ENCODE peak calls at places on chromosomes 12 and 14, in five cellular contexts. R is lung, C is transverse colon, T is stomach, Q is colonic mucosa. S is an unnamed sample.

GRCh38 chr12:131608740-131609665 is 101.9 kb upstream of the SFSWAP start:
- DNase-seq in R (peak; percentile 73), C (peak; percentile 71), T (peak; percentile 48), Q (peak; percentile 63), S (no peak)

GRCh38 chr12:104859144-104859543 is 98.9 kb downstream of the SLC41A2 start:
- DNase-seq in R (no peak), C (no peak), T (no peak), Q (no peak), S (no peak)

GRCh38 chr14:96634481-96634880 is 132.3 kb downstream of the PAPOLA start:
- DNase-seq in R (peak; percentile 17), C (no peak), T (peak; percentile 17), Q (no peak), S (no peak)

GRCh38 chr14:103521438-103521961 is 1.1 kb downstream of the CKB start:
- DNase-seq in R (no peak), C (no peak), T (peak; percentile 67), Q (peak; percentile 63), S (no peak)

GRCh38 chr14:30223385-30223785 is 295.7 kb upstream of the PRKD1 start:
- DNase-seq in R (peak; percentile 81), C (peak; percentile 11), T (peak; percentile 90), Q (peak; percentile 39), S (peak; percentile 87)

GRCh38 chr12:1840981-1841425 is 20.6 kb downstream of the LRTM2 start:
- DNase-seq in R (no peak), C (no peak), T (no peak), Q (no peak), S (no peak)

GRCh38 chr14:60642790-60643397 is 6.4 kb downstream of the SIX1 start:
- DNase-seq in R (no peak), C (no peak), T (no peak), Q (no peak), S (no peak)

GRCh38 chr14:99382781-99383456 is 97.7 kb downstream of the SETD3 start:
- DNase-seq in R (no peak), C (no peak), T (no peak), Q (no peak), S (no peak)

GRCh38 chr12:94202245-94203180 is 54.1 kb downstream of the PLXNC1 start:
- DNase-seq in R (no peak), C (no peak), T (no peak), Q (no peak), S (no peak)

GRCh38 chr14:90844321-90844720 is 28.1 kb upstream of the TTC7B start:
- DNase-seq in R (peak; percentile 1), C (no peak), T (no peak), Q (no peak), S (peak; percentile 18)

GRCh38 chr12:109883429-109883828 is 3.1 kb upstream of the GLTP start:
- DNase-seq in R (no peak), C (no peak), T (no peak), Q (no peak), S (no peak)

GRCh38 chr14:92607702-92608429 is 94.3 kb downstream of the RIN3 start:
- DNase-seq in R (no peak), C (no peak), T (no peak), Q (no peak), S (no peak)

GRCh38 chr12:99232324-99232723 is 415.2 kb upstream of the GARIN6 start:
- DNase-seq in R (no peak), C (no peak), T (no peak), Q (no peak), S (no peak)

GRCh38 chr12:131132118-131132892 is 178.6 kb downstream of the ADGRD1 start:
- DNase-seq in R (peak; percentile 63), C (peak; percentile 67), T (peak; percentile 64), Q (peak; percentile 67), S (no peak)

GRCh38 chr12:92065018-92065499 is 80.6 kb downstream of the BTG1 start:
- DNase-seq in R (peak; percentile 33), C (peak; percentile 26), T (peak; percentile 52), Q (peak; percentile 54), S (no peak)

GRCh38 chr12:9365296-9365695 is 157.1 kb upstream of the PZP start:
- DNase-seq in R (no peak), C (no peak), T (no peak), Q (no peak), S (no peak)

GRCh38 chr14:76924363-76925151 is 98.3 kb downstream of the LRRC74A start:
- DNase-seq in R (no peak), C (no peak), T (no peak), Q (no peak), S (no peak)

GRCh38 chr14:21525995-21526671 is at the start of gene SALL2:
- DNase-seq in R (peak; percentile 77), C (peak; percentile 71), T (peak; percentile 72), Q (peak; percentile 67), S (no peak)

GRCh38 chr14:104788873-104789663 is 6.5 kb downstream of the AKT1 start:
- DNase-seq in R (no peak), C (no peak), T (no peak), Q (no peak), S (no peak)

GRCh38 chr14:60188115-60188514 is 22.9 kb upstream of the DHRS7 start:
- DNase-seq in R (no peak), C (no peak), T (no peak), Q (no peak), S (no peak)

GRCh38 chr12:89451876-89452275 is 72.7 kb downstream of the GALNT4 start:
- DNase-seq in R (no peak), C (peak; percentile 25), T (no peak), Q (no peak), S (peak; percentile 69)

GRCh38 chr14:100775831-100776591 is 49.3 kb downstream of the DLK1 start:
- DNase-seq in R (no peak), C (no peak), T (peak; percentile 23), Q (no peak), S (no peak)

GRCh38 chr12:102120886-102121285 is 903 bp downstream of the PARPBP start:
- DNase-seq in R (no peak), C (no peak), T (no peak), Q (peak; percentile 22), S (no peak)

GRCh38 chr12:22986997-22987396 is 362.0 kb downstream of the ETNK1 start:
- DNase-seq in R (no peak), C (no peak), T (no peak), Q (no peak), S (no peak)

GRCh38 chr12:80937391-80938238 is at the start of gene LIN7A:
- DNase-seq in R (peak; percentile 35), C (peak; percentile 14), T (peak; percentile 27), Q (peak; percentile 17), S (no peak)

GRCh38 chr12:15688202-15688736 is 100.9 kb downstream of the EPS8 start:
- DNase-seq in R (peak; percentile 36), C (peak; percentile 61), T (peak; percentile 31), Q (peak; percentile 65), S (peak; percentile 86)

GRCh38 chr12:113818278-113818677 is 147.8 kb downstream of the RBM19 start:
- DNase-seq in R (no peak), C (no peak), T (no peak), Q (no peak), S (no peak)

GRCh38 chr14:92153581-92153980 is 31.8 kb downstream of the CPSF2 start:
- DNase-seq in R (peak; percentile 34), C (no peak), T (no peak), Q (no peak), S (no peak)

GRCh38 chr12:93419388-93420034 is 22.2 kb downstream of the UBE2N start:
- DNase-seq in R (no peak), C (no peak), T (no peak), Q (no peak), S (no peak)

GRCh38 chr12:54038760-54039414 is 6.0 kb downstream of the HOXC5 start:
- DNase-seq in R (no peak), C (no peak), T (peak; percentile 76), Q (no peak), S (no peak)

GRCh38 chr12:79934309-79935020 is 432 bp downstream of the PPP1R12A start:
- DNase-seq in R (peak; percentile 51), C (no peak), T (peak; percentile 39), Q (peak; percentile 51), S (peak; percentile 13)

GRCh38 chr14:91249841-91250616 is 5.5 kb upstream of the GPR68 start:
- DNase-seq in R (peak; percentile 69), C (peak; percentile 46), T (no peak), Q (no peak), S (no peak)

GRCh38 chr14:76720382-76720813 is 40.9 kb upstream of the VASH1 start:
- DNase-seq in R (peak; percentile 36), C (peak; percentile 36), T (peak; percentile 44), Q (peak; percentile 51), S (no peak)

GRCh38 chr12:119659289-119659897 is 8.5 kb upstream of the PRKAB1 start:
- DNase-seq in R (no peak), C (peak; percentile 47), T (no peak), Q (peak; percentile 43), S (no peak)

GRCh38 chr14:20679907-20680306 is 4.5 kb upstream of the RNASE4 start:
- DNase-seq in R (peak; percentile 60), C (no peak), T (no peak), Q (peak; percentile 46), S (peak; percentile 53)

GRCh38 chr12:5898874-5899273 is 46.2 kb downstream of the ANO2 start:
- DNase-seq in R (no peak), C (no peak), T (no peak), Q (no peak), S (no peak)

GRCh38 chr12:28939427-28939826 is 209.7 kb upstream of the FAR2 start:
- DNase-seq in R (no peak), C (no peak), T (no peak), Q (no peak), S (no peak)

GRCh38 chr12:1629338-1630080 is 478 bp downstream of the WNT5B start:
- DNase-seq in R (no peak), C (peak; percentile 37), T (no peak), Q (peak; percentile 52), S (no peak)

GRCh38 chr12:64675795-64676194 is 65.5 kb downstream of the RASSF3 start:
- DNase-seq in R (no peak), C (peak; percentile 55), T (peak; percentile 73), Q (peak; percentile 53), S (peak; percentile 79)
- H3K4me1 ChIP-seq in R (peaks cover 55% of the 10 kb centered on the region), C (peaks cover 79% of the 10 kb centered on the region), T (peaks cover 77% of the 10 kb centered on the region), Q (peaks cover 48% of the 10 kb centered on the region), S (peaks cover 77% of the 10 kb centered on the region)

GRCh38 chr12:59652098-59652497 is 56.3 kb downstream of the SLC16A7 start:
- DNase-seq in R (no peak), C (no peak), T (no peak), Q (no peak), S (no peak)
- H3K27ac ChIP-seq in R (no peak overlapping the region), C (no peak overlapping the region), T (peak overlapping the region; percentile 61), Q (no peak overlapping the region), S (peak overlapping the region; percentile 51)

DNA sequence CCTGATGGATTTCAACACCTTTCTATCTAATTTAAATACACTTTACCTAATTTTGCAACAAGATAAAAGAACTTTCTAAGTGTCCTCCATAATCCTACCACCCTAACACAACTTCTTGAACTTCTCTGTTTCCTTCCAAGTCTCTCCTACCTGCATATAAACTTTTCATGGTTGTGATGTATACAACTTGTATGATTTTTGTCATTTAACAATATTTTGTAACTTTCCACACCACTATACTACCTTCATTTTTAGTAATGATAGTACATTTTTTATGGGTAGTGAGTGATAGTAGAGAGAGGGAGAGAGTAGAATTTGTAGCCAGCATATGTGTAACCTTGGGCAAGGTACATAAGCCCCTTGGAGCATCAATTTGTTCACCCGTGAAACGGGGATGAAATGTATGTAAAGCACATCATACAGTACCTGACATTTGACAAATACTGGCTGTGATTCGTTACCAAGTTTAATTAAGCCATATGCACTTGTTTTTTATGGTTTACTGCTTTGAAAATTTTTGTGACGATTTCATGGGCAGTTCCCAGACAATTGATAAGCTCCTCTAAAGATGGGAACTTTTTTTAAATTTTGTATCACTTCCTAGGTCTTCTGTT is 177.8 kb upstream of the SLC38A2 start:
- DNase-seq in R (no peak), C (no peak), T (no peak), Q (no peak), S (no peak)
- H3K4me1 ChIP-seq in R (peaks cover 16% of the 10 kb centered on the region), C (no peaks in the 10 kb centered on the region), T (no peaks in the 10 kb centered on the region), Q (no peaks in the 10 kb centered on the region), S (no peaks in the 10 kb centered on the region)

GRCh38 chr14:73719791-73720190 is 5.6 kb upstream of the PNMA1 start:
- DNase-seq in R (no peak), C (no peak), T (no peak), Q (no peak), S (no peak)
- H3K27ac ChIP-seq in R (no peak overlapping the region), C (peak overlapping the region; percentile 93), T (peak overlapping the region; percentile 54), Q (no peak overlapping the region), S (peak overlapping the region; percentile 45)

S was measured in ascending aorta.